ENCODE peak calls at places on chromosomes 3 and 15, in six cellular contexts. N, B, D, S, V and H are unnamed samples. For H3K36me3, the result is how much of the 10 kb centered on the place peaks cover.

GRCh38 chr3:156615592-156616173 is 58.7 kb upstream of the TIPARP start:
- DNase-seq in V (no peak), D (no peak), S (no peak), N (peak), B (no peak), H (peak)

GRCh38 chr3:23923786-23924185 is 6.9 kb downstream of the RPL15 start:
- DNase-seq in B (no peak), S (no peak), V (no peak), N (no peak), D (no peak), H (no peak)

GRCh38 chr3:61409638-61410037 is 151.7 kb upstream of the PTPRG start:
- DNase-seq in N (no peak), B (no peak), V (no peak), S (no peak), D (no peak), H (no peak)

GRCh38 chr15:82177291-82178010 is 85.1 kb downstream of the EFL1 start:
- DNase-seq in D (no peak), N (no peak), B (no peak), S (no peak), V (no peak), H (peak)

GRCh38 chr3:13352621-13353131 is 67.4 kb downstream of the NUP210 start:
- DNase-seq in D (no peak), N (no peak), B (no peak), V (no peak), S (no peak), H (no peak)

GRCh38 chr3:41234823-41235722 is 35.8 kb downstream of the CTNNB1 start:
- DNase-seq in D (no peak), N (no peak), S (no peak), V (no peak), B (no peak), H (no peak)

GRCh38 chr3:10228248-10228950 is 19.9 kb upstream of the TATDN2 start:
- DNase-seq in B (no peak), D (no peak), S (no peak), N (no peak), V (no peak), H (no peak)

GRCh38 chr3:136728918-136729317 is 23.3 kb downstream of the STAG1 start:
- DNase-seq in V (no peak), D (no peak), N (no peak), B (no peak), S (no peak), H (peak)

GRCh38 chr15:69403611-69404010 is 10.5 kb upstream of the KIF23 start:
- DNase-seq in S (no peak), V (no peak), B (no peak), N (no peak), D (no peak), H (peak)

GRCh38 chr15:41993447-41994170 is 21.3 kb upstream of the EHD4 start:
- DNase-seq in S (no peak), D (no peak), N (no peak), B (no peak), V (no peak), H (no peak)

GRCh38 chr3:28677581-28677980 is 329.0 kb upstream of the AZI2 start:
- DNase-seq in V (no peak), D (no peak), B (peak), N (no peak), S (no peak), H (no peak)

GRCh38 chr15:64634020-64634419 is 141.4 kb downstream of the RBPMS2 start:
- DNase-seq in V (no peak), D (no peak), S (no peak), B (no peak), N (no peak), H (no peak)

GRCh38 chr3:140384028-140384771 is 293.7 kb upstream of the TRIM42 start:
- DNase-seq in D (peak), B (no peak), S (no peak), V (no peak), N (no peak), H (no peak)

GRCh38 chr3:177448987-177449975 is 252.0 kb upstream of the TBL1XR1 start:
- DNase-seq in N (peak), S (no peak), B (no peak), D (no peak), V (no peak), H (no peak)

GRCh38 chr3:17070560-17070959 is 185.8 kb downstream of the PLCL2 start:
- DNase-seq in S (no peak), V (no peak), D (no peak), N (no peak), B (no peak), H (no peak)

GRCh38 chr3:11465744-11466611 is 177.7 kb downstream of the VGLL4 start:
- DNase-seq in S (no peak), N (no peak), B (no peak), V (peak), D (peak), H (no peak)

GRCh38 chr15:38010390-38010789 is 76.0 kb downstream of the TMCO5A start:
- DNase-seq in B (no peak), S (no peak), V (no peak), D (no peak), N (no peak), H (peak)

GRCh38 chr3:23501201-23501824 is 298.2 kb downstream of the UBE2E2 start:
- DNase-seq in S (no peak), V (no peak), N (no peak), B (no peak), D (no peak), H (no peak)

GRCh38 chr3:24119321-24119751 is 174.2 kb downstream of the NR1D2 start:
- DNase-seq in V (no peak), D (no peak), S (peak), N (peak), B (peak), H (no peak)

GRCh38 chr15:52228928-52229327 is 37.7 kb upstream of the GNB5 start:
- DNase-seq in V (no peak), N (peak), B (no peak), S (peak), D (peak), H (no peak)

GRCh38 chr15:31339558-31339895 is 12.9 kb downstream of the KLF13 start:
- DNase-seq in D (no peak), V (no peak), N (no peak), S (no peak), B (peak), H (no peak)

GRCh38 chr3:22012471-22012870 is 261.5 kb upstream of the ZNF385D start:
- DNase-seq in B (no peak), D (no peak), S (no peak), N (peak), V (no peak), H (no peak)

GRCh38 chr15:99592135-99592845 is 26.5 kb downstream of the MEF2A start:
- DNase-seq in N (no peak), D (no peak), B (no peak), S (no peak), V (no peak), H (no peak)

GRCh38 chr15:71448688-71449114 is 333.4 kb downstream of the THSD4 start:
- DNase-seq in B (no peak), V (peak), D (peak), N (peak), S (peak), H (no peak)

GRCh38 chr15:100266166-100266565 is 75.6 kb downstream of the ADAMTS17 start:
- DNase-seq in S (no peak), V (no peak), B (peak), N (no peak), D (no peak), H (no peak)

GRCh38 chr3:127786358-127787070 is 35.8 kb downstream of the MGLL start:
- DNase-seq in S (no peak), D (peak), N (no peak), B (no peak), V (peak), H (peak)

GRCh38 chr3:186772886-186773417 is 10.4 kb upstream of the EIF4A2 start:
- DNase-seq in B (peak), V (peak), S (no peak), D (peak), N (no peak), H (no peak)

GRCh38 chr15:89578146-89578545 is 2.9 kb downstream of the TICRR start:
- DNase-seq in N (no peak), V (no peak), B (no peak), S (no peak), D (no peak), H (no peak)
- H3K4me3 ChIP-seq in N (peak), V (no peak), B (no peak), S (no peak), D (no peak), H (no peak)

GRCh38 chr3:172161390-172161789 is 122.0 kb downstream of the FNDC3B start:
- DNase-seq in D (no peak), N (no peak), V (no peak), S (no peak), B (no peak), H (no peak)
- TF ChIP-seq CTCF in D (no peak), N (no peak), V (no peak), S (no peak), B (no peak), H (no peak)

DNA sequence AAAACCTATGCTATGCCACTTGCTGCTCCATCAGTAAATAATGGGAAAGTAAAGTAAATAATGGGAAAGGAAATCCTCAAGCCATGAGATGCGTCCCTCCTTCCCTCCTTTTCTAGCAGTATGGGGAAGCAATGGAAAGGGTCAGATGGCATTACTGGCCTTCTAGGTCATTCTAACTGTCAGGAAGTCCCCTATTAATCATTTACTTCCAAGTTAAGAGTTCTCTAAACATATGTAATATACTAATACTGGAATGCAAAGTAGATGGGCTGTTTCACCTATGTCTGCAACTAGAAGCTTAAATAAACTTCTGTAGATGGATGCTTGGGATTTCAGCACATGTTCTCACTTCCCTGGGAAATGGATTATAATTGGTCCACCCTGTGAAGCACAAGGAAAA is 55.9 kb downstream of the MDFIC2 start:
- DNase-seq in B (no peak), S (no peak), D (no peak), N (no peak), V (no peak), H (no peak)
- H3K36me3 ChIP-seq in B (under half), S (under half), D (under half), N (under half), V (under half), H (under half)

GRCh38 chr15:47565986-47566385 is 151.3 kb upstream of the SEMA6D start:
- DNase-seq in V (no peak), S (no peak), N (no peak), D (no peak), B (no peak), H (no peak)
- H3K4me3 ChIP-seq in V (no peak), S (no peak), N (no peak), D (no peak), B (no peak), H (no peak)

GRCh38 chr15:88873786-88874185 is 21.6 kb downstream of the HAPLN3 start:
- DNase-seq in S (no peak), N (no peak), V (no peak), B (peak), D (no peak), H (no peak)

GRCh38 chr15:88874275-88874674 is 21.1 kb downstream of the HAPLN3 start:
- DNase-seq in N (no peak), D (no peak), S (no peak), V (no peak), B (peak), H (no peak)

GRCh38 chr15:88878720-88879184 is 16.6 kb downstream of the HAPLN3 start:
- DNase-seq in B (peak), S (no peak), D (peak), N (no peak), V (no peak), H (no peak)

GRCh38 chr15:88877906-88878305 is 17.4 kb downstream of the HAPLN3 start:
- DNase-seq in N (no peak), B (peak), S (no peak), V (no peak), D (no peak), H (no peak)

DNA sequence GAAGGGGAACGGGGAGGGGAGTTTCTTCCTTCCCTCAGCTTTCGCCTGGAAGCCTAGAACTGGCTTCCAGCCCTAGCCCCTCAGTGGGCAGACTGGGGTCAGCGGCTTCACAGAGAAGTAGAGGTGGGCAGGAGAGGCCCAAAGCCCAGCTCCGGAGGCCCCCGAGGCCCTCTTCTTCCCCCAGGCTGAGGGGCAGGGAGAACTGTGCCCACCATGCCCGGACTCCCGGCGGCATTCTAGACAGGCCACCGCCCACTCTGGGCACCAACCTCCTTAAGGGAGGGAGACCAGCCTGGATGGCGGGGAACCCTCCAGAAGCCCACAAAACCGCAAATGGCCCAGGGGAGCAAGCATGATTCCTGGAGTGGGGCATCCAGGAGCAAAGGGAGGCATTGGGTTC is 17.9 kb downstream of the HAPLN3 start:
- DNase-seq in S (no peak), V (no peak), B (peak), N (no peak), D (no peak), H (no peak)
- TF ChIP-seq CTCF in S (no peak), V (no peak), B (no peak), N (no peak), D (no peak), H (no peak)

DNA sequence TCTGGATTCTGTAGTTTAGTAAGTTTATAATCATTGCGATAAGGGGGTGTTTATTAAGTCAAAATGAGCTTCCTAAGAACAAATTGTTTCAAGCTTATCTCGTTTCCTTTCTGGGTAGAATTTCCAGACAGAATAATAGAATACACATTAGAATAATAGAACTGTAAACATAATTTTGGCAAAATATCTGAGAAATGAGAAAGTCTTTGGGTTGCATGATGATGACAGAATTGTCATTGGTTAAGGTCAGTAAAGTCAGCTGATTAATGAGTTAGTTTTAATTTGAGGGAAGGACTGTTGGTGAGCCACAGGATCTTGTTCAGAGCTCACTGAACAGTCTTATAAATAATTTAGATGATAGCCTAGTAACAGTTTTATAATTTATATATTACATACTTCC is 10.2 kb downstream of the EIF2A start:
- DNase-seq in V (no peak), B (no peak), S (no peak), D (no peak), N (no peak), H (no peak)
- H3K36me3 ChIP-seq in V (under half), B (half or more), S (under half), D (under half), N (under half), H (under half)

GRCh38 chr3:146164951-146165350 is 4.0 kb upstream of the PLOD2 start:
- DNase-seq in B (no peak), S (no peak), N (no peak), D (no peak), V (no peak), H (no peak)
- H3K4me3 ChIP-seq in B (no peak), S (no peak), N (no peak), D (no peak), V (no peak), H (no peak)

DNA sequence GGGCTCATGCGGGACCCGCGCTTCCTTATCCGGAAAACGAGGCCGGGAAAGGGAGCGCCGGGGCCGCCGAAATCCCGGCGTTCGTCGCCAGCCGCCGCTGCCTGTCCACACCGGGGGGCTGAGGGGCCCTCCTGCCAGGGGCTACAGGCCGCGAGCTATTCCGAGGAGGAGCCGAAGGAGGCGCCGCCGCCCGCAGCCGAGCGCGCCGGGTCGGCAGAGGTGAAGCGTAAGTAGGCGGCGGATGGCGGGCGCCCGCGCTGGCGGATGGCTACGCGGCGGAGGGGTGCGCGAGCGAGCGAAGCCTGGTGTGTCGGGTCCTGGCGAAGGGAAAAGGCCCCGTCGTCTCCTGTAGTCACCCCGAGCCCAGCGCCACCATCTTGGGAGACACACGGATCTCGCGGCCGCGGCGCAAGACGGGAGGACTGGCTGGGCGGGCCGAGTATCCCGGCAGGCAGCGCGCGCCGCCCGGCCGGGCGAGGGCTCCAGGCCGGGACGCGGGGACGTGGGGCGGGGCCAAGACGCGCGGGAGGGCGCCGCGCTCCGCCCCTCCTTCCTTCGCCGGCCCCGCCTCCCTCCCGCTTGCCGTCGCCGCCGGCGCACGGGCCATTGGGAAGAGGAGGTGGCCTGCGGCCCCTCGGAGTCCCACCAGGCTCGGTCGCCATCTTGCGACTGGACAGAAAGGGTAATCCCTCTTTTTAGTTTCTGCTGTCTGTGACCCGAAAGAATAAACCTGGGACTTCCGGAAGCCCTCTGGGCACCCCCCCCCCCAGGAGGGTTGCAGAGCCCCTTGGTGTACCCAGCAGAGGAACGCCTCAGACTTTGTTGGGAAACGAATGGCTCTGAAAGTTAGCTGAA is at the start of gene UBE3A:
- DNase-seq in V (peak), S (peak), N (peak), D (peak), B (peak), H (peak)
- TF ChIP-seq CTCF in V (peak), S (no peak), N (no peak), D (peak), B (peak), H (peak)

DNA sequence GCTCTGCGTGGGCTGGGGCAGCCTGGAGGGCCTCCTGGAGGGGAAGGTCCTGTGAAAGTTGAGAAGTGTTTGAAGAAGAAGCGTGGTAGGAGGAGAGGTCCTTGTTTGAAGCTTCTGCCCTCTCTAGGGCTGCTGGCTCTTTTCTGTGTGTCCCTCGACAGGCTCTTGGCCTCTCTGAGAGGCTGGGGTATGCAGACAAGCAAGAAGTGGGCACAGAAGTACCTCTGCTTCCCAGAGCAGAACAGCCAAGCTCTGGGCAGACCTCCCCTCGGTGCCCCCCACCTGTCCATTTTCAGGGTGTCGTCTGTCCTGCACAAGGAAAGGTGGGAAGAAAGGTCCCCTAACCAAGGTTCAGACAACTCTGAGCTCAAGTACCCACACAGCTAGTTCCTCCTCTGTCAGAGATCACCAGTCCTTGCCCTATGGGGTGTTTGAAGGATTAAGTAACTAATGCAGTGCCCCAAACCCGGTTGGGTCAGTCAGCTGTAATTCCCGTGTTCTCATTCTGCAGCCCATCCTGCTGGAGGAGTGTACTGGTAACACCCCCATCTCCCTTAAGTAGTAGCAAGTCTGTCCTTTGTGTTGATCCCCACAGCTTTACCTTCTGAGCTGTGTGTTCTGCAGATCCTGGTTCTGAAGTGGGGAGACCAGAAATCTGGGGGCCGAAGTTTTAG is 6.3 kb downstream of the CSK start:
- DNase-seq in V (no peak), D (no peak), N (no peak), S (no peak), B (no peak), H (no peak)
- H3K36me3 ChIP-seq in V (under half), D (under half), N (under half), S (under half), B (under half), H (under half)

DNA sequence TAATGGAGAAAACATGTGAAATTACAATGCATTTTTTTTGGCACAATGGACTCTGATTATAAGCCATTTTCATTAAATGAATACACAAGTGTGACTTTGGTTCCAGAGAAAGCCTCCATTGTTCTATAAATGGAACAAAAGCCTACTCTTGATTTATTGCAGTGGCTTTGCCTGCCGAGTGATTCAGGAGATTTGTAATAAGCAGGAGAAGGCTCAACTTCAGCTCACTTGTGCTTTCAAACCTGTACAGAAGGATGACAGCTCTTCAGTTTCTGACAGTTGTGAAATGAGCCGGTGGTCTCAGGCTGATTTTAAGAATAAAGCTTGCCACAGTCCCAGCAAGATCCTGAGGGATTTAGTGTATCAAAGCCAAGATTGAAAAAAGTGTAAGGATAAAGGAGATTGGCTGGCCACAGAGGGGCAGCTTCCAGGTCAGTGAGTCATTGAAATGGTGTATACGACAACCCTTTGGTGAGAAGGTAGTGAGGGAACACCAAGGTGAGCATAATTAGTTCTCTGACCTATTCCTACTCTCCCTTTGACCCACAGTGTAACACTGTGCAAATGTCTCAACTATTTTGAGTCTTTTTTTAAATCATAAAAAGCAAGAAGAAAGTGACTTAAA is 438.8 kb upstream of the TGFBR2 start:
- DNase-seq in D (no peak), S (peak), B (no peak), V (no peak), N (no peak), H (no peak)
- H3K4me3 ChIP-seq in D (no peak), S (no peak), B (no peak), V (no peak), N (no peak), H (no peak)